ENCODE peak calls at places on chromosomes 1 and 21, in ten cellular contexts. I is IMR-90, T is Right ventricle myocardium superior, M is neural crest cell, E is GM19239, G is NCI-H1930, Y is fibroblast of pulmonary artery, U is amygdala, R is NCI-H146, O is Kasumi-1. P is an unnamed sample.

GRCh38 chr1:171087896-171088295 is 2.8 kb upstream of the FMO3 start:
- DNase-seq in U (no peak), T (no peak), G (no peak), Y (no peak), E (no peak), R (no peak), M (no peak), O (no peak), I (no peak), P (no peak)

GRCh38 chr1:77037990-77038389 is 170.7 kb downstream of the ST6GALNAC5 start:
- DNase-seq in Y (no peak), U (no peak), O (no peak), I (no peak), E (no peak), M (no peak), T (no peak), R (no peak), G (no peak), P (no peak)

GRCh38 chr1:240189386-240189989 is 97.8 kb downstream of the FMN2 start:
- DNase-seq in U (no peak), R (peak), T (no peak), E (peak), Y (peak), O (peak), G (peak), M (peak), I (peak), P (no peak)

GRCh38 chr1:56911098-56911497 is 54.7 kb downstream of the C8B start:
- DNase-seq in G (no peak), T (no peak), I (peak), E (no peak), M (no peak), Y (peak), O (no peak), R (no peak), U (no peak), P (no peak)

GRCh38 chr1:209038316-209038715 is 545.2 kb upstream of the CAMK1G start:
- DNase-seq in R (no peak), I (no peak), G (no peak), O (no peak), E (no peak), T (no peak), Y (no peak), U (no peak), M (no peak), P (no peak)

GRCh38 chr21:39430457-39430856 is 15.1 kb downstream of the LCA5L start:
- DNase-seq in T (no peak), O (no peak), Y (no peak), M (no peak), G (no peak), R (no peak), I (no peak), E (no peak), U (no peak), P (no peak)

GRCh38 chr1:172727956-172728603 is 69.2 kb downstream of the FASLG start:
- DNase-seq in M (no peak), T (no peak), Y (peak), O (peak), U (no peak), R (peak), E (no peak), G (no peak), I (peak), P (peak)

GRCh38 chr1:37442644-37443043 is 31.7 kb upstream of the ZC3H12A start:
- DNase-seq in U (no peak), E (no peak), Y (no peak), T (no peak), M (no peak), G (no peak), O (no peak), R (no peak), I (no peak), P (no peak)

GRCh38 chr1:38693759-38694158 is 165.8 kb downstream of the RRAGC start:
- DNase-seq in Y (no peak), E (no peak), M (no peak), T (no peak), G (no peak), R (no peak), U (no peak), O (no peak), I (no peak), P (no peak)

GRCh38 chr1:155006601-155007101 is 4.0 kb downstream of the ZBTB7B start:
- DNase-seq in M (no peak), Y (peak), O (peak), E (no peak), I (no peak), R (no peak), G (no peak), T (peak), U (no peak), P (peak)

GRCh38 chr1:230500063-230500462 is 73.9 kb upstream of the PGBD5 start:
- DNase-seq in E (no peak), U (no peak), G (no peak), O (no peak), M (no peak), I (no peak), Y (no peak), T (no peak), R (no peak), P (peak)

GRCh38 chr1:12173631-12174121 is 6.9 kb downstream of the TNFRSF1B start:
- DNase-seq in G (no peak), I (peak), T (peak), R (no peak), E (no peak), M (no peak), Y (no peak), O (peak), U (no peak), P (peak)

GRCh38 chr1:182703539-182703938 is 19.2 kb upstream of the RGS8 start:
- DNase-seq in Y (no peak), I (no peak), O (no peak), M (no peak), T (no peak), E (no peak), G (peak), U (no peak), R (peak), P (no peak)

GRCh38 chr21:41975391-41976272 is 21.8 kb upstream of the C2CD2 start:
- DNase-seq in O (no peak), R (no peak), T (no peak), M (no peak), G (no peak), U (no peak), Y (no peak), E (no peak), I (no peak), P (peak)

GRCh38 chr1:100322436-100323211 is 29.7 kb upstream of the CDC14A start:
- DNase-seq in M (no peak), I (peak), G (peak), T (no peak), Y (peak), R (no peak), E (no peak), U (no peak), O (no peak), P (peak)

GRCh38 chr1:173590557-173590956 is 12.3 kb downstream of the SLC9C2 start:
- DNase-seq in R (no peak), Y (no peak), T (no peak), E (no peak), O (no peak), I (no peak), G (no peak), U (no peak), M (no peak), P (no peak)

GRCh38 chr1:61424382-61424781 is 300.6 kb downstream of the TM2D1 start:
- DNase-seq in I (no peak), O (no peak), E (no peak), Y (no peak), G (no peak), R (no peak), U (no peak), T (no peak), M (no peak), P (no peak)

GRCh38 chr1:19045898-19046889 is 89.7 kb upstream of the IFFO2 start:
- DNase-seq in R (no peak), U (no peak), I (no peak), E (no peak), T (no peak), G (no peak), Y (no peak), M (no peak), O (no peak), P (no peak)

GRCh38 chr1:11334821-11335220 is 61.8 kb downstream of the UBIAD1 start:
- DNase-seq in G (no peak), R (no peak), E (no peak), U (no peak), T (no peak), Y (no peak), M (no peak), I (no peak), O (no peak), P (peak)

GRCh38 chr1:176469450-176469985 is 6.5 kb downstream of the PAPPA2 start:
- DNase-seq in M (no peak), I (peak), T (no peak), U (no peak), G (no peak), Y (peak), O (no peak), R (no peak), E (no peak), P (no peak)